ENCODE peak calls at places on chromosomes 7 and 10, in nine cellular contexts. One of them, this sample, is unnamed.

GRCh38 chr10:25888627-25889026 is 45.4 kb upstream of the MYO3A start:
- DNase-seq in prostate gland: no peak
- DNase-seq in fibroblast of lung: no peak
- DNase-seq in sigmoid colon: no peak
- DNase-seq in ovary: no peak
- DNase-seq in colonic mucosa: no peak
- DNase-seq in fibroblast of mammary gland: no peak
- DNase-seq in tibial nerve: no peak
- DNase-seq in A549: no peak
- DNase-seq in this sample: no peak

GRCh38 chr7:148698397-148699023 is at the start of gene CUL1:
- DNase-seq in ovary: peak
- DNase-seq in fibroblast of mammary gland: peak
- DNase-seq in A549: peak
- DNase-seq in prostate gland: peak
- DNase-seq in tibial nerve: peak
- DNase-seq in sigmoid colon: peak
- DNase-seq in fibroblast of lung: peak
- DNase-seq in colonic mucosa: peak
- DNase-seq in this sample: peak

GRCh38 chr7:7104314-7104698 is 78.0 kb upstream of the C1GALT1 start:
- DNase-seq in fibroblast of lung: no peak
- DNase-seq in sigmoid colon: no peak
- DNase-seq in ovary: no peak
- DNase-seq in A549: no peak
- DNase-seq in colonic mucosa: no peak
- DNase-seq in prostate gland: no peak
- DNase-seq in fibroblast of mammary gland: no peak
- DNase-seq in tibial nerve: no peak
- DNase-seq in this sample: peak

GRCh38 chr10:119330342-119330741 is 123.0 kb downstream of the GRK5 start:
- DNase-seq in ovary: no peak
- DNase-seq in prostate gland: no peak
- DNase-seq in A549: no peak
- DNase-seq in colonic mucosa: no peak
- DNase-seq in tibial nerve: no peak
- DNase-seq in fibroblast of mammary gland: no peak
- DNase-seq in sigmoid colon: no peak
- DNase-seq in fibroblast of lung: no peak
- DNase-seq in this sample: no peak

GRCh38 chr10:62707810-62708209 is 96.7 kb upstream of the ADO start:
- DNase-seq in ovary: no peak
- DNase-seq in fibroblast of lung: no peak
- DNase-seq in sigmoid colon: no peak
- DNase-seq in A549: no peak
- DNase-seq in tibial nerve: no peak
- DNase-seq in fibroblast of mammary gland: no peak
- DNase-seq in colonic mucosa: no peak
- DNase-seq in prostate gland: no peak
- DNase-seq in this sample: no peak

GRCh38 chr7:143068446-143068845 is 16.3 kb downstream of the OR6V1 start:
- DNase-seq in sigmoid colon: no peak
- DNase-seq in ovary: no peak
- DNase-seq in colonic mucosa: no peak
- DNase-seq in fibroblast of mammary gland: no peak
- DNase-seq in fibroblast of lung: no peak
- DNase-seq in prostate gland: no peak
- DNase-seq in tibial nerve: no peak
- DNase-seq in A549: no peak
- DNase-seq in this sample: no peak

GRCh38 chr7:150949564-150949963 is 28.6 kb downstream of the KCNH2 start:
- DNase-seq in prostate gland: no peak
- DNase-seq in ovary: no peak
- DNase-seq in A549: no peak
- DNase-seq in fibroblast of mammary gland: no peak
- DNase-seq in tibial nerve: no peak
- DNase-seq in colonic mucosa: no peak
- DNase-seq in fibroblast of lung: no peak
- DNase-seq in sigmoid colon: peak
- DNase-seq in this sample: no peak

GRCh38 chr7:102916881-102917280 is 4.1 kb downstream of the LRRC17 start:
- DNase-seq in A549: no peak
- DNase-seq in ovary: no peak
- DNase-seq in fibroblast of mammary gland: peak
- DNase-seq in prostate gland: no peak
- DNase-seq in sigmoid colon: no peak
- DNase-seq in tibial nerve: no peak
- DNase-seq in colonic mucosa: no peak
- DNase-seq in fibroblast of lung: peak
- DNase-seq in this sample: peak

GRCh38 chr10:52322323-52322722 is 8.2 kb downstream of the DKK1 start:
- DNase-seq in prostate gland: no peak
- DNase-seq in fibroblast of mammary gland: no peak
- DNase-seq in fibroblast of lung: no peak
- DNase-seq in A549: no peak
- DNase-seq in tibial nerve: no peak
- DNase-seq in sigmoid colon: no peak
- DNase-seq in colonic mucosa: no peak
- DNase-seq in ovary: no peak
- DNase-seq in this sample: no peak

GRCh38 chr7:126689037-126689436 is 563.7 kb downstream of the GRM8 start:
- DNase-seq in ovary: no peak
- DNase-seq in sigmoid colon: no peak
- DNase-seq in prostate gland: no peak
- DNase-seq in fibroblast of mammary gland: no peak
- DNase-seq in fibroblast of lung: no peak
- DNase-seq in A549: no peak
- DNase-seq in colonic mucosa: no peak
- DNase-seq in tibial nerve: no peak
- DNase-seq in this sample: no peak

GRCh38 chr7:139439375-139439774 is 44.1 kb downstream of the KLRG2 start:
- DNase-seq in prostate gland: no peak
- DNase-seq in fibroblast of lung: no peak
- DNase-seq in ovary: no peak
- DNase-seq in colonic mucosa: no peak
- DNase-seq in tibial nerve: no peak
- DNase-seq in sigmoid colon: no peak
- DNase-seq in fibroblast of mammary gland: no peak
- DNase-seq in A549: no peak
- DNase-seq in this sample: no peak

DNA sequence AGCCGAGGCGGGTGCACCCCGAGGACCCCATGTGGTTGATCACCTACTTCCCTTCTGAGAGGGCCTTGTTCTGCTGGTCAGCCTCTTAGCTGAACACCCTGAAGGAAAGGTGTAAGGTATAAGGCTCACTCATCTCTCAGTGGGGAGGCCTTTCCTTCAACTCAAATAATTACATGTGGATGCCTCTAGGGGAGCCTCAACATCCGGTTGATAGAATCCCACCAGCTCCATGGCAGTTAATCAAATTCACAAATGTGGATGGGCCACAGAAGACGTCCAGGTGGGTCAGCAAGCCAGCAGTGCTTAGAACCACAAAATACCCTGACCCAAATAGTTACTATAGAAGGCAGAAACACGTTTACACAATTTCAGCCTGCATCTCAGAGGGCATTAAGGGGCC is 37.7 kb upstream of the ZNF32 start:
- DNase-seq in fibroblast of lung: no peak
- DNase-seq in fibroblast of mammary gland: no peak
- DNase-seq in ovary: no peak
- DNase-seq in tibial nerve: no peak
- DNase-seq in A549: no peak
- DNase-seq in sigmoid colon: no peak
- DNase-seq in prostate gland: no peak
- DNase-seq in colonic mucosa: no peak
- DNase-seq in this sample: no peak
- TF ChIP-seq CTCF in fibroblast of lung: no peak
- TF ChIP-seq CTCF in fibroblast of mammary gland: peak
- TF ChIP-seq CTCF in ovary: no peak
- TF ChIP-seq CTCF in tibial nerve: no peak
- TF ChIP-seq CTCF in A549: no peak
- TF ChIP-seq CTCF in sigmoid colon: no peak
- TF ChIP-seq CTCF in prostate gland: no peak
- TF ChIP-seq CTCF in colonic mucosa: no peak
- TF ChIP-seq CTCF in this sample: no peak

GRCh38 chr10:67156239-67156638 is 230.4 kb downstream of the LRRTM3 start:
- DNase-seq in fibroblast of mammary gland: no peak
- DNase-seq in tibial nerve: no peak
- DNase-seq in fibroblast of lung: no peak
- DNase-seq in sigmoid colon: no peak
- DNase-seq in A549: no peak
- DNase-seq in ovary: no peak
- DNase-seq in prostate gland: no peak
- DNase-seq in colonic mucosa: no peak
- DNase-seq in this sample: no peak
- H3K4me3 ChIP-seq in fibroblast of mammary gland: no peak
- H3K4me3 ChIP-seq in tibial nerve: no peak
- H3K4me3 ChIP-seq in fibroblast of lung: no peak
- H3K4me3 ChIP-seq in sigmoid colon: no peak
- H3K4me3 ChIP-seq in A549: no peak
- H3K4me3 ChIP-seq in ovary: no peak
- H3K4me3 ChIP-seq in prostate gland: no peak
- H3K4me3 ChIP-seq in colonic mucosa: no peak
- H3K4me3 ChIP-seq in this sample: no peak

GRCh38 chr10:60853107-60853506 is 74.8 kb downstream of the CDK1 start:
- DNase-seq in ovary: no peak
- DNase-seq in prostate gland: no peak
- DNase-seq in A549: no peak
- DNase-seq in colonic mucosa: no peak
- DNase-seq in fibroblast of lung: no peak
- DNase-seq in fibroblast of mammary gland: no peak
- DNase-seq in sigmoid colon: no peak
- DNase-seq in tibial nerve: no peak
- DNase-seq in this sample: no peak
- TF ChIP-seq CTCF in ovary: no peak
- TF ChIP-seq CTCF in prostate gland: no peak
- TF ChIP-seq CTCF in A549: no peak
- TF ChIP-seq CTCF in colonic mucosa: no peak
- TF ChIP-seq CTCF in fibroblast of lung: no peak
- TF ChIP-seq CTCF in fibroblast of mammary gland: no peak
- TF ChIP-seq CTCF in sigmoid colon: no peak
- TF ChIP-seq CTCF in tibial nerve: no peak
- TF ChIP-seq CTCF in this sample: no peak

GRCh38 chr7:2613113-2613925 is 18.5 kb upstream of the TTYH3 start:
- DNase-seq in prostate gland: no peak
- DNase-seq in sigmoid colon: no peak
- DNase-seq in A549: no peak
- DNase-seq in fibroblast of mammary gland: no peak
- DNase-seq in tibial nerve: no peak
- DNase-seq in colonic mucosa: no peak
- DNase-seq in ovary: no peak
- DNase-seq in fibroblast of lung: no peak
- DNase-seq in this sample: no peak

GRCh38 chr7:2611921-2612320 is 19.9 kb upstream of the TTYH3 start:
- DNase-seq in colonic mucosa: no peak
- DNase-seq in fibroblast of mammary gland: no peak
- DNase-seq in A549: no peak
- DNase-seq in tibial nerve: no peak
- DNase-seq in fibroblast of lung: no peak
- DNase-seq in sigmoid colon: no peak
- DNase-seq in ovary: no peak
- DNase-seq in prostate gland: no peak
- DNase-seq in this sample: no peak

GRCh38 chr7:2612445-2613112 is 19.2 kb upstream of the TTYH3 start:
- DNase-seq in fibroblast of mammary gland: no peak
- DNase-seq in ovary: no peak
- DNase-seq in sigmoid colon: no peak
- DNase-seq in colonic mucosa: peak
- DNase-seq in A549: no peak
- DNase-seq in tibial nerve: no peak
- DNase-seq in prostate gland: no peak
- DNase-seq in fibroblast of lung: no peak
- DNase-seq in this sample: no peak

GRCh38 chr7:2614646-2615330 is 17.0 kb upstream of the TTYH3 start:
- DNase-seq in colonic mucosa: no peak
- DNase-seq in fibroblast of mammary gland: no peak
- DNase-seq in fibroblast of lung: no peak
- DNase-seq in tibial nerve: no peak
- DNase-seq in sigmoid colon: no peak
- DNase-seq in ovary: no peak
- DNase-seq in prostate gland: no peak
- DNase-seq in A549: no peak
- DNase-seq in this sample: peak

GRCh38 chr7:2613926-2614613 is 17.7 kb upstream of the TTYH3 start:
- DNase-seq in A549: no peak
- DNase-seq in tibial nerve: no peak
- DNase-seq in prostate gland: peak
- DNase-seq in colonic mucosa: no peak
- DNase-seq in sigmoid colon: peak
- DNase-seq in fibroblast of lung: peak
- DNase-seq in ovary: no peak
- DNase-seq in fibroblast of mammary gland: peak
- DNase-seq in this sample: peak
- H3K4me3 ChIP-seq in A549: no peak
- H3K4me3 ChIP-seq in tibial nerve: no peak
- H3K4me3 ChIP-seq in prostate gland: no peak
- H3K4me3 ChIP-seq in colonic mucosa: no peak
- H3K4me3 ChIP-seq in sigmoid colon: no peak
- H3K4me3 ChIP-seq in fibroblast of lung: no peak
- H3K4me3 ChIP-seq in ovary: peak
- H3K4me3 ChIP-seq in fibroblast of mammary gland: no peak
- H3K4me3 ChIP-seq in this sample: no peak

GRCh38 chr7:3673524-3673923 is 372.5 kb downstream of the SDK1 start:
- DNase-seq in colonic mucosa: peak
- DNase-seq in ovary: no peak
- DNase-seq in fibroblast of mammary gland: peak
- DNase-seq in A549: no peak
- DNase-seq in prostate gland: peak
- DNase-seq in tibial nerve: no peak
- DNase-seq in sigmoid colon: no peak
- DNase-seq in fibroblast of lung: peak
- DNase-seq in this sample: no peak
- TF ChIP-seq CTCF in colonic mucosa: peak
- TF ChIP-seq CTCF in ovary: no peak
- TF ChIP-seq CTCF in fibroblast of mammary gland: peak
- TF ChIP-seq CTCF in A549: peak
- TF ChIP-seq CTCF in prostate gland: peak
- TF ChIP-seq CTCF in tibial nerve: peak
- TF ChIP-seq CTCF in sigmoid colon: no peak
- TF ChIP-seq CTCF in fibroblast of lung: no peak
- TF ChIP-seq CTCF in this sample: no peak

GRCh38 chr7:100427762-100428198 is 723 bp downstream of the ZCWPW1 start:
- DNase-seq in A549: no peak
- DNase-seq in prostate gland: no peak
- DNase-seq in fibroblast of mammary gland: no peak
- DNase-seq in sigmoid colon: no peak
- DNase-seq in tibial nerve: no peak
- DNase-seq in colonic mucosa: no peak
- DNase-seq in fibroblast of lung: no peak
- DNase-seq in ovary: no peak
- DNase-seq in this sample: no peak
- H3K4me3 ChIP-seq in A549: peak
- H3K4me3 ChIP-seq in prostate gland: peak
- H3K4me3 ChIP-seq in fibroblast of mammary gland: peak
- H3K4me3 ChIP-seq in sigmoid colon: peak
- H3K4me3 ChIP-seq in tibial nerve: peak
- H3K4me3 ChIP-seq in colonic mucosa: peak
- H3K4me3 ChIP-seq in fibroblast of lung: peak
- H3K4me3 ChIP-seq in ovary: peak
- H3K4me3 ChIP-seq in this sample: peak

This sample was measured in foreskin fibroblast.